ENCODE peak calls at places on chromosomes 16 and 17, in nine cellular contexts. B, I, T, F, O, R, W, G and K are unnamed samples.

GRCh38 chr16:68823401-68823800 is 19.9 kb upstream of the TANGO6 start:
- DNase-seq in B (peak), I (no peak), T (no peak), F (no peak), O (no peak), R (peak), W (no peak), G (no peak), K (no peak)

GRCh38 chr16:61879-62281 is 8.3 kb downstream of the SNRNP25 start:
- DNase-seq in B (no peak), I (no peak), T (no peak), F (no peak), O (no peak), R (no peak), W (no peak), G (no peak), K (no peak)

GRCh38 chr16:68292425-68292824 is 18.3 kb downstream of the SLC7A6OS start:
- DNase-seq in B (no peak), I (no peak), T (no peak), F (no peak), O (no peak), R (no peak), W (no peak), G (no peak), K (no peak)

GRCh38 chr17:64277831-64278562 is 14.9 kb upstream of the TEX2 start:
- DNase-seq in B (no peak), I (no peak), T (no peak), F (no peak), O (no peak), R (no peak), W (no peak), G (no peak), K (no peak)

GRCh38 chr17:78351449-78352006 is 8.3 kb downstream of the SOCS3 start:
- DNase-seq in B (peak), I (no peak), T (peak), F (peak), O (peak), R (peak), W (no peak), G (peak), K (peak)

GRCh38 chr17:57195790-57196460 is 60.4 kb upstream of the MSI2 start:
- DNase-seq in B (no peak), I (no peak), T (no peak), F (no peak), O (no peak), R (no peak), W (no peak), G (no peak), K (no peak)

GRCh38 chr17:80664217-80664780 is 119.7 kb downstream of the RPTOR start:
- DNase-seq in B (no peak), I (no peak), T (no peak), F (no peak), O (no peak), R (no peak), W (no peak), G (no peak), K (no peak)

GRCh38 chr17:3535253-3535995 is 22.2 kb downstream of the TRPV3 start:
- DNase-seq in B (peak), I (no peak), T (no peak), F (peak), O (peak), R (peak), W (peak), G (peak), K (no peak)

GRCh38 chr17:78817123-78817522 is 23.5 kb downstream of the USP36 start:
- DNase-seq in B (no peak), I (no peak), T (no peak), F (no peak), O (no peak), R (no peak), W (no peak), G (no peak), K (no peak)

GRCh38 chr17:80295146-80295545 is 34.5 kb downstream of the RNF213 start:
- DNase-seq in B (no peak), I (no peak), T (no peak), F (no peak), O (no peak), R (no peak), W (no peak), G (no peak), K (no peak)

GRCh38 chr16:48003226-48003907 is 152.4 kb downstream of the ABCC12 start:
- DNase-seq in B (peak), I (no peak), T (no peak), F (no peak), O (no peak), R (no peak), W (no peak), G (peak), K (no peak)

GRCh38 chr17:62064791-62065563 is at the start of gene MED13:
- DNase-seq in B (peak), I (no peak), T (peak), F (peak), O (peak), R (peak), W (no peak), G (peak), K (peak)

GRCh38 chr17:41451154-41451728 is 10.5 kb upstream of the KRT38 start:
- DNase-seq in B (no peak), I (no peak), T (no peak), F (no peak), O (no peak), R (no peak), W (no peak), G (no peak), K (no peak)

GRCh38 chr17:67324330-67324729 is 42.0 kb downstream of the PSMD12 start:
- DNase-seq in B (no peak), I (no peak), T (no peak), F (no peak), O (no peak), R (no peak), W (no peak), G (no peak), K (no peak)

GRCh38 chr16:81817789-81818304 is 38.8 kb downstream of the PLCG2 start:
- DNase-seq in B (no peak), I (no peak), T (no peak), F (no peak), O (no peak), R (no peak), W (no peak), G (no peak), K (no peak)

GRCh38 chr17:75327757-75328156 is 38.5 kb upstream of the SLC25A19 start:
- DNase-seq in B (no peak), I (no peak), T (no peak), F (no peak), O (no peak), R (no peak), W (no peak), G (no peak), K (no peak)

GRCh38 chr17:62824290-62825135 is 16.4 kb upstream of the MARCHF10 start:
- DNase-seq in B (peak), I (no peak), T (no peak), F (no peak), O (no peak), R (peak), W (no peak), G (no peak), K (no peak)

GRCh38 chr16:50093607-50094570 is 28.1 kb downstream of the HEATR3 start:
- DNase-seq in B (no peak), I (peak), T (peak), F (peak), O (peak), R (no peak), W (no peak), G (peak), K (peak)

GRCh38 chr16:85306793-85307551 is 194.7 kb upstream of the CIBAR2 start:
- DNase-seq in B (no peak), I (no peak), T (no peak), F (no peak), O (no peak), R (no peak), W (no peak), G (no peak), K (no peak)

GRCh38 chr16:55502801-55503366 is 6.0 kb upstream of the LPCAT2 start:
- DNase-seq in B (peak), I (no peak), T (no peak), F (peak), O (peak), R (peak), W (no peak), G (peak), K (no peak)

GRCh38 chr17:8696951-8697745 is 47.5 kb downstream of the CCDC42 start:
- DNase-seq in B (peak), I (no peak), T (no peak), F (peak), O (no peak), R (peak), W (no peak), G (no peak), K (peak)

GRCh38 chr16:57640612-57641011 is 12.2 kb downstream of the ADGRG1 start:
- DNase-seq in B (no peak), I (no peak), T (no peak), F (no peak), O (peak), R (no peak), W (no peak), G (no peak), K (no peak)

GRCh38 chr16:12317121-12317810 is 340.7 kb downstream of the SNX29 start:
- DNase-seq in B (no peak), I (no peak), T (no peak), F (no peak), O (no peak), R (no peak), W (no peak), G (no peak), K (no peak)

GRCh38 chr17:4598776-4599504 is 14.6 kb downstream of the SMTNL2 start:
- DNase-seq in B (no peak), I (no peak), T (no peak), F (peak), O (no peak), R (peak), W (no peak), G (no peak), K (no peak)

GRCh38 chr16:64545769-64546168 is 576.1 kb downstream of the CDH11 start:
- DNase-seq in B (no peak), I (no peak), T (no peak), F (no peak), O (no peak), R (no peak), W (no peak), G (no peak), K (no peak)

GRCh38 chr16:52953215-52953614 is 99.5 kb downstream of the CHD9NB start:
- DNase-seq in B (no peak), I (no peak), T (no peak), F (no peak), O (peak), R (no peak), W (no peak), G (no peak), K (no peak)

GRCh38 chr16:85524630-85525463 is 88.3 kb upstream of the GSE1 start:
- DNase-seq in B (peak), I (no peak), T (peak), F (peak), O (no peak), R (peak), W (no peak), G (peak), K (no peak)

GRCh38 chr16:12758031-12758669 is 45.5 kb downstream of the CPPED1 start:
- DNase-seq in B (peak), I (no peak), T (no peak), F (no peak), O (no peak), R (peak), W (no peak), G (no peak), K (no peak)

GRCh38 chr16:588639-588888 is 1.3 kb upstream of the RAB40C start:
- DNase-seq in B (peak), I (no peak), T (no peak), F (peak), O (peak), R (peak), W (no peak), G (no peak), K (peak)

GRCh38 chr17:4427505-4427904 is 6.2 kb upstream of the SPNS3 start:
- DNase-seq in B (no peak), I (no peak), T (no peak), F (no peak), O (no peak), R (no peak), W (no peak), G (no peak), K (no peak)

GRCh38 chr17:40092581-40092980 is 7.8 kb downstream of the NR1D1 start:
- DNase-seq in B (no peak), I (no peak), T (no peak), F (no peak), O (no peak), R (no peak), W (no peak), G (peak), K (no peak)

GRCh38 chr17:40087903-40088718 is 12.3 kb downstream of the NR1D1 start:
- DNase-seq in B (no peak), I (no peak), T (no peak), F (no peak), O (no peak), R (no peak), W (no peak), G (no peak), K (no peak)

GRCh38 chr17:40091691-40092397 is 8.5 kb downstream of the NR1D1 start:
- DNase-seq in B (no peak), I (no peak), T (no peak), F (no peak), O (no peak), R (peak), W (no peak), G (no peak), K (no peak)

GRCh38 chr17:40089085-40089895 is 11.1 kb downstream of the NR1D1 start:
- DNase-seq in B (no peak), I (no peak), T (no peak), F (no peak), O (no peak), R (no peak), W (no peak), G (no peak), K (no peak)

DNA sequence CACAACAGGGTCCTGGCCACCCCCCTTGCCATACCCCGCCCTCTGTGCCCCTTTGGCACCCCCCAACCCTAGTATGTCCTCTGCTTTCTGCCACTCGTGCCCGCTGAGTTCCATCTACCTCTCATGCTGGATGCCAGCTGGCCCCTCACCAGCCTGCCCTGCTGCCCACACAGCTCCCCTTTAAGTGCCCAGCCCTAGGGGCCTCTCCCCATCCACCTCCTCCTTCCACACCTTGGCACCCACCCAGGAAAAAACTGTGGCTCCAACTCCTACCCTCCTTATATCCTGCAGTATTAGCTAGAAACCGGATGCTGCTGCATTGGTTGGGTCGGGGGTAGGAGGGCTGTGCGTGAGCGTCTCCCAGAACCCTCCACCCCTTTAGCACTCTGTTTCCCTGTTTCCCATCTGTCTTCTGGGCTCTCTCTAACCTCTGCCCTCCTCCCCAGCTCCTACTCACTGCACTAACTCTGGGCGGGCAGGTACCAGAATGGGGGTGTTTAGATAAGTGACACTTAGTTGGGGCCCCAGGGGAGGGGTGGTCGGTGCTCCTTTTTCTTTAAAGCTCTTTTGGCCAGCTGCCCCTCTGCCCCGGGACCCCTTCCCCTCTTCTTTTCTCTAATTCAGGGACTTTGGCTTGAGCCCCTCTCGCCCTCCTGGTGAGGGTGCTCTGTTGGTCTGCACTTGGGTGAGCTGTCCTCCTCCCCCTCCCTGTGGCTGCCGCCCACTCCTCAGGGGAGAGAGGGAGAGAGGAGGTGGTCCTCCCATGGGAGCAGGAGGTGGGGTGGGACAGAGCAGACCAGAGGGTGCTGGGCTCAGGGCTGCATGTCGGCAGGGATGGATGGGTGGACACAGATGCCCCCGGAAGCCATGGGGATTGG is 9.9 kb downstream of the NR1D1 start:
- DNase-seq in B (no peak), I (no peak), T (no peak), F (no peak), O (no peak), R (no peak), W (no peak), G (no peak), K (no peak)
- H3K27ac ChIP-seq in B (no peak), I (peak), T (peak), F (peak), O (peak), R (no peak), W (no peak), G (peak), K (peak)

DNA sequence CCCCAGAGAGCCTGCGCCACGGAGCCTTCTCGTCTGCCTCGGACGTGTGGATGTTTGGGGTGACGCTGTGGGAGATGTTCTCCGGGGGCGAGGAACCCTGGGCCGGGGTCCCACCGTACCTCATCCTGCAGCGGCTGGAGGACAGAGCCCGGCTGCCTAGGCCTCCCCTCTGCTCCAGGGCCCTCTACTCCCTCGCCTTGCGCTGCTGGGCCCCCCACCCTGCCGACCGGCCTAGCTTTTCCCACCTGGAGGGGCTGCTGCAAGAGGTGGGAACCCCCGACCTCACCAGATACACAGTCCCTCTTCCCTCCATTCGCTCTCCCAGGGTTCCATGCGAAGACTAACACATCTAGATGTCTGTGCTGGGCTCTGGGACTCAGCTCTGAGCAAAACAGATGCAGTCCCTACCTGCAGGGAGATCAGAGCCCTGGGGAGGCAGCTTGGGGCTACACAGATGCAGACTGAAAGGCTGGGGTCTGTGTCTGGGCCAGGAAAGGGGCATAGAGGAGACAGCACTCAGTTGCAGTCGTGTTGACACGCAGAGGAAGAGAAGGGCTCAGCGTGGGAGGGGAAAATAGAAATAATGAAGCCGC is 3.7 kb downstream of the TNK1 start:
- DNase-seq in B (no peak), I (no peak), T (no peak), F (no peak), O (no peak), R (no peak), W (no peak), G (no peak), K (no peak)
- H3K4me3 ChIP-seq in B (peak), I (peak), T (peak), F (peak), O (no peak), R (no peak), W (no peak), G (peak), K (peak)

GRCh38 chr16:54177857-54178490 is 108.6 kb downstream of the IRX3 start:
- DNase-seq in B (no peak), I (no peak), T (no peak), F (no peak), O (no peak), R (no peak), W (no peak), G (no peak), K (no peak)
- H3K27ac ChIP-seq in B (no peak), I (no peak), T (no peak), F (no peak), O (no peak), R (no peak), W (no peak), G (no peak), K (no peak)

GRCh38 chr17:42928714-42929496 is 28.3 kb downstream of the G6PC1 start:
- DNase-seq in B (peak), I (no peak), T (peak), F (peak), O (peak), R (peak), W (no peak), G (peak), K (peak)
- H3K4me3 ChIP-seq in B (no peak), I (no peak), T (peak), F (no peak), O (no peak), R (no peak), W (no peak), G (no peak), K (peak)

DNA sequence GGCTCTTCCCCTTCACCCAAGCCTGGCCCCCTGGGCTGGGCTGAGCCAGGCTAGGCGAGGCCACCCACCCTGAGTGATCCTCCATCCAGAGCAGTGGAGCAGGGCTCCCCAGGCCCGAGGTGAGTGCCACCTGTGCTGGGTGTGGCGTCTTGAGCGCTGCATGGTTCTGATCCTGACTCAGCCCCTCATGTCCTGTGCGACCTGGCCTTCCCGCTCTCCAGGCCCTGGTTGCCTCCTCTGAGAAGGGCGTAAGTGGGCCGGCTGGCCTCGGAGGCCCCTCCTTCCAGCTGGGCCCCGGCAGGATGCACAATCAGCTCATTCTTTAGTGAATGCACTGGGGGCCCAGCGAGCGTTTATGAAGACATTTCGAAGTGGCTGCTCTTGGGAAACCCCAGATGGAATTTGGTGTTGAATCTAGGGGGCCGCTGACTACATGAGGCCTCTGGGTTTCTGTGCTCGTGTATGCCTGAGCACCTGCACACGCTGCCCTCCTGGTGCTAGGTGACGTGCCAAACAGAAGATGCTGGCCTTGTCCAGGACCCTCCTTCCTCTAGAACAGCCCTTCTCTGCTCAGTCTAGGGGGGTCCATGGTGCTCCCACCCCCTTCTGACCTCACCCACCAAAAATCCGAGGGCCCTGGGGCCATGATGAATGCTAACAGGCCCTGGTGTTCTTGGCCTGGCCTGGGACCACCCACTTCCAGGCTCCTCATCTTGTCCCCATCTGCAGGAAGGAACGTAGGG is 3.7 kb upstream of the TMEM92 start:
- DNase-seq in B (peak), I (no peak), T (no peak), F (peak), O (no peak), R (peak), W (no peak), G (peak), K (no peak)
- H3K27ac ChIP-seq in B (no peak), I (no peak), T (peak), F (peak), O (no peak), R (peak), W (no peak), G (peak), K (peak)

DNA sequence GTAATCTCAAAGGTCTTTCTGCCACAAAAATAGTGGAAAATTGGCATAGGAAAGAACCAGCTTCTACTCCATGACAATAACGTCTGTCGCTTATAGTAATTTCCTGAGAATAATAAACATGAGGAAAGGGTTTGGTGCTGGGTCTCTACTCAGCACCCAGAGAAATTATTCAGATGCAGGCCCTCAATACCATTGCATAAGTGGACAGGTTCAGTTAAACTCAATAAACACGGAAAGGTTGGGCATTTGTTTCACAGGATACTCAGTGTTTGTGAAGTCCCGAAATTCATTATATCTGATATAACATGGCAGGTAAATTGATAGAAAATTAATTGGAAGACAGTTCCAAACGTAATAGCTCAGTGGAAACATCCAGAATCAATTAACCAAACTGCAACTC is 254.0 kb downstream of the CNTNAP4 start:
- DNase-seq in B (no peak), I (no peak), T (no peak), F (no peak), O (no peak), R (no peak), W (no peak), G (no peak), K (no peak)
- H3K4me3 ChIP-seq in B (no peak), I (no peak), T (no peak), F (no peak), O (no peak), R (no peak), W (no peak), G (no peak), K (no peak)